ENCODE peak calls at places on chromosomes 1 and 21, in five cellular contexts. One of them, this sample, is unnamed.

GRCh38 chr1:88946845-88947244 is 45.6 kb downstream of the KYAT3 start:
- DNase-seq in HCT116: no peak
- DNase-seq in prostate gland: no peak
- DNase-seq in GM23338: no peak
- DNase-seq in spleen: no peak
- DNase-seq in this sample: no peak

GRCh38 chr1:43835141-43836021 is 98.2 kb upstream of the ARTN start:
- DNase-seq in HCT116: peak; percentile 68
- DNase-seq in prostate gland: no peak
- DNase-seq in GM23338: peak; percentile 38
- DNase-seq in spleen: no peak
- DNase-seq in this sample: no peak

GRCh38 chr1:11802616-11802972 is 3.2 kb downstream of the MTHFR start:
- DNase-seq in HCT116: no peak
- DNase-seq in prostate gland: no peak
- DNase-seq in GM23338: peak; percentile 55
- DNase-seq in spleen: peak; percentile 81
- DNase-seq in this sample: no peak

GRCh38 chr1:35886606-35887431 is 3.8 kb downstream of the AGO1 start:
- DNase-seq in HCT116: no peak
- DNase-seq in prostate gland: no peak
- DNase-seq in GM23338: peak; percentile 45
- DNase-seq in spleen: no peak
- DNase-seq in this sample: no peak

GRCh38 chr1:187928288-187928687 is 1099.5 kb downstream of the PLA2G4A start:
- DNase-seq in HCT116: peak; percentile 7
- DNase-seq in prostate gland: no peak
- DNase-seq in GM23338: peak; percentile 85
- DNase-seq in spleen: no peak
- DNase-seq in this sample: no peak

GRCh38 chr1:156707486-156708244 is 2.3 kb upstream of the CRABP2 start:
- DNase-seq in HCT116: no peak
- DNase-seq in prostate gland: no peak
- DNase-seq in GM23338: peak; percentile 78
- DNase-seq in spleen: no peak
- DNase-seq in this sample: no peak

GRCh38 chr1:61448934-61449368 is 276.0 kb downstream of the TM2D1 start:
- DNase-seq in HCT116: no peak
- DNase-seq in prostate gland: peak; percentile 72
- DNase-seq in GM23338: no peak
- DNase-seq in spleen: no peak
- DNase-seq in this sample: peak; percentile 93

GRCh38 chr1:211485480-211485857 is 6.5 kb downstream of the RD3 start:
- DNase-seq in HCT116: no peak
- DNase-seq in prostate gland: no peak
- DNase-seq in GM23338: no peak
- DNase-seq in spleen: peak; percentile 51
- DNase-seq in this sample: no peak

GRCh38 chr1:196535727-196536126 is 72.5 kb downstream of the KCNT2 start:
- DNase-seq in HCT116: peak; percentile 15
- DNase-seq in prostate gland: no peak
- DNase-seq in GM23338: peak; percentile 80
- DNase-seq in spleen: peak; percentile 33
- DNase-seq in this sample: no peak

GRCh38 chr1:18962855-18963737 is 6.6 kb upstream of the IFFO2 start:
- DNase-seq in HCT116: no peak
- DNase-seq in prostate gland: no peak
- DNase-seq in GM23338: no peak
- DNase-seq in spleen: peak; percentile 36
- DNase-seq in this sample: no peak

GRCh38 chr1:183600136-183600535 is 9.9 kb upstream of the NCF2 start:
- DNase-seq in HCT116: no peak
- DNase-seq in prostate gland: no peak
- DNase-seq in GM23338: no peak
- DNase-seq in spleen: no peak
- DNase-seq in this sample: no peak

GRCh38 chr1:43442756-43443155 is 11.0 kb downstream of the HYI start:
- DNase-seq in HCT116: no peak
- DNase-seq in prostate gland: no peak
- DNase-seq in GM23338: no peak
- DNase-seq in spleen: peak; percentile 51
- DNase-seq in this sample: peak; percentile 61

GRCh38 chr1:65773391-65773790 is 19.3 kb upstream of the PDE4B start:
- DNase-seq in HCT116: no peak
- DNase-seq in prostate gland: no peak
- DNase-seq in GM23338: no peak
- DNase-seq in spleen: no peak
- DNase-seq in this sample: no peak

GRCh38 chr1:33050221-33051076 is 13.8 kb upstream of the AK2 start:
- DNase-seq in HCT116: peak; percentile 72
- DNase-seq in prostate gland: no peak
- DNase-seq in GM23338: peak; percentile 23
- DNase-seq in spleen: no peak
- DNase-seq in this sample: no peak

GRCh38 chr21:26820473-26820872 is 24.7 kb downstream of the ADAMTS1 start:
- DNase-seq in HCT116: no peak
- DNase-seq in prostate gland: no peak
- DNase-seq in GM23338: no peak
- DNase-seq in spleen: no peak
- DNase-seq in this sample: no peak

GRCh38 chr1:117567435-117567834 is 38.4 kb upstream of the TENT5C start:
- DNase-seq in HCT116: no peak
- DNase-seq in prostate gland: peak; percentile 4
- DNase-seq in GM23338: no peak
- DNase-seq in spleen: peak; percentile 64
- DNase-seq in this sample: peak; percentile 64

GRCh38 chr1:83490988-83491387 is 507.9 kb downstream of the TTLL7 start:
- DNase-seq in HCT116: no peak
- DNase-seq in prostate gland: no peak
- DNase-seq in GM23338: no peak
- DNase-seq in spleen: no peak
- DNase-seq in this sample: no peak

DNA sequence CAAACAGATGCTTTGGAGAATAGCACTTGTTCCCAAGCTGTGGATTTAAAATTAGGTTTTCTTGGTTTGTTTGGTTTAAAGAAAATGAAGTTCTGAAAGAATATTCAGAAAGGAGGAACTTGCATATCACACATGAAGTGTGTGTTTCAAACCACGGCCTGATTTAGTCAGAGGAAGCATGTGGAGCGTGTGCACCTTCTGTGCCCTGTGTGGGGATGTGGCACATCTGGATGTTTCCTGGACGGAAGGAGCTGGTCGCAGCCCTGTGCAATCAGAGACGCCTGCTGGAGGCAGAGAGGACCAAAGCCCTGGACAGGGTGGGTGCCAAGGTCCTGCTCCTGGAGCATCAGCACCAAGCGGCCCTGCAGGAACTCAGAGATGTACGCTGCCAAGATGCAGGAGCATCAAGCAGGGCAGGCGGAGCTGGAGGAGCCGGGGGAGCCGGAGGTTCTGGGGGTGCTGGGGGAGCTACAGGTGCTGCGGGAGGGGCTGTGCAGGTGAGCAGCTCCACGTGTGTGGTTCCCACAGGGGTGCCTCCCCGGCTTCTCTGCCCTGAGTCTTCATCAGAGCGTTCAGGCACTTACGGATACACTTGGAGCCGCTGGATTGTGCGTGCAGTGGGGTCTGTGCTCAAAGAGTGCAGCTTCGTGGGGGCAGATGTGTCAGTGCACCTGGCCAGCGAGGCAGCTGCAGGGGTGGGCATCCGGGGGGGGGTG is 45.7 kb downstream of the PCNT start:
- DNase-seq in HCT116: no peak
- DNase-seq in prostate gland: no peak
- DNase-seq in GM23338: no peak
- DNase-seq in spleen: no peak
- DNase-seq in this sample: no peak
- TF ChIP-seq POLR2AphosphoS5 in HCT116: no peak
- TF ChIP-seq POLR2AphosphoS5 in prostate gland: no peak
- TF ChIP-seq POLR2AphosphoS5 in GM23338: no peak
- TF ChIP-seq POLR2AphosphoS5 in spleen: no peak
- TF ChIP-seq POLR2AphosphoS5 in this sample: no peak

DNA sequence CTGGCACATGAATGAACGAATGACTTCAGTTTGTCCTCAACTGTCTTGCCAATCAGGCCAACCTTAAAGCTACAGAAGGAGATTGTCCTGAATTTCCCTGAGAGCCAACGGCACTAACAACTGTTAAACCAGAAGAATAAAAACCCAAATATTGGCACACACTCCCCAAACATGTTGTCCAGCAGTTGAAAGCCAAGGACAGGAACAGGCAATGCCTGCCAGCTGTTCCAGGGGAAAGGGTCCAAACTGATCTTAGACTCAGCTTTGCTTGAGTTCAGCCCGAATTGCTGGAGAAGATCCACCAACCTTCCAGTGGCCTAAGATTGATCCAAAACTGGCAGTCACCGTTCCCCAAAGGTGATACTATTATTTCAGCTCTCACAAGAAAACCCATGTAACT is 22.4 kb upstream of the AHCTF1 start:
- DNase-seq in HCT116: no peak
- DNase-seq in prostate gland: no peak
- DNase-seq in GM23338: no peak
- DNase-seq in spleen: no peak
- DNase-seq in this sample: no peak
- TF ChIP-seq POLR2AphosphoS5 in HCT116: no peak
- TF ChIP-seq POLR2AphosphoS5 in prostate gland: no peak
- TF ChIP-seq POLR2AphosphoS5 in GM23338: no peak
- TF ChIP-seq POLR2AphosphoS5 in spleen: no peak
- TF ChIP-seq POLR2AphosphoS5 in this sample: no peak

DNA sequence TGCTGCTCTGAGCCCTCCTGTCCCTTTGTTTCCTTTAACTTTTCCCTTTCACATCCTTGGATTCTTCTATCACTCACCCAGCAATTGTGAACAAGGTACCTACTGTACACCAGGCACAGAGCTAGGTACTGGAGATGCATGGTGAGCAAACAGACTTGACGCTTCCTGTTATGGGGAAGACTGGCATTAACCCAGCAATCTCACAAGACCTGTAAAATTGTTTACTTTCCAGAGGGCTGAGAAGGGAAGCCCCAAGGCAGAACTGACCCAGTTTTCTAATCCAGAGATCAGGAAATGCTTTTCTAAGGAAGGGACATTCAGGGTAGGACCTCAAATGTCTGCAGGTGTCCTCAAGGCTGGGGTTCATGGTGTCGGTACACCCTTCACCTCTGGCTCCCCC is 171.6 kb upstream of the KAZN start:
- DNase-seq in HCT116: no peak
- DNase-seq in prostate gland: peak; percentile 13
- DNase-seq in GM23338: no peak
- DNase-seq in spleen: no peak
- DNase-seq in this sample: no peak
- TF ChIP-seq POLR2AphosphoS5 in HCT116: no peak
- TF ChIP-seq POLR2AphosphoS5 in prostate gland: no peak
- TF ChIP-seq POLR2AphosphoS5 in GM23338: no peak
- TF ChIP-seq POLR2AphosphoS5 in spleen: no peak
- TF ChIP-seq POLR2AphosphoS5 in this sample: no peak

GRCh38 chr1:1122981-1123480 is 7.1 kb upstream of the C1orf159 start:
- DNase-seq in HCT116: no peak
- DNase-seq in prostate gland: no peak
- DNase-seq in GM23338: no peak
- DNase-seq in spleen: peak; percentile 68
- DNase-seq in this sample: no peak

GRCh38 chr1:1123581-1124507 is 8.0 kb upstream of the C1orf159 start:
- DNase-seq in HCT116: no peak
- DNase-seq in prostate gland: no peak
- DNase-seq in GM23338: no peak
- DNase-seq in spleen: peak; percentile 57
- DNase-seq in this sample: no peak

GRCh38 chr1:1120866-1121563 is 5.1 kb upstream of the C1orf159 start:
- DNase-seq in HCT116: no peak
- DNase-seq in prostate gland: no peak
- DNase-seq in GM23338: no peak
- DNase-seq in spleen: peak; percentile 76
- DNase-seq in this sample: peak; percentile 48

GRCh38 chr1:1121611-1122077 is 5.8 kb upstream of the C1orf159 start:
- DNase-seq in HCT116: no peak
- DNase-seq in prostate gland: no peak
- DNase-seq in GM23338: no peak
- DNase-seq in spleen: peak; percentile 72
- DNase-seq in this sample: no peak

GRCh38 chr1:1122078-1122811 is 6.4 kb upstream of the C1orf159 start:
- DNase-seq in HCT116: peak; percentile 21
- DNase-seq in prostate gland: peak; percentile 76
- DNase-seq in GM23338: peak; percentile 95
- DNase-seq in spleen: peak; percentile 96
- DNase-seq in this sample: peak; percentile 93
- TF ChIP-seq POLR2AphosphoS5 in HCT116: no peak
- TF ChIP-seq POLR2AphosphoS5 in prostate gland: peak; percentile 54
- TF ChIP-seq POLR2AphosphoS5 in GM23338: no peak
- TF ChIP-seq POLR2AphosphoS5 in spleen: peak; percentile 79
- TF ChIP-seq POLR2AphosphoS5 in this sample: no peak

DNA sequence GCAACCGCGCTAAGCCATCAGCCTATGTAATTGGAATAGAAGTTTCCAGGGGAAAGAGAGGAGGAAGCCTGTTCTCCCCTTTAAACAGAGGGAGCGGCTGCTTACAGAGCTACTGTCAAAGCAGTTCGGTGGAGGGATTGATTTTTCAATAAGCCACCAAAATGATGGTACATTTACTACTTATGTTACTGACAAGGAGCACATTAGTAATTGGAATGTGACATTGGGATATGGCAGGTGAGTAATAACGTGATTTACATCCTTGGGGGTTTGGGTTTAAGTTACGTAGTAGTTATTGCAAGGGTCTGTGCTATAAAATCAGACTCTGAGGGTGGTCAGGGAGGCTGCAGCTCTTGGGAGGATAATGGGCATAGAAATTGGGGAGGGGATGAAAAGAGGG is 257.3 kb downstream of the KAZN start:
- DNase-seq in HCT116: no peak
- DNase-seq in prostate gland: no peak
- DNase-seq in GM23338: no peak
- DNase-seq in spleen: no peak
- DNase-seq in this sample: no peak
- TF ChIP-seq POLR2AphosphoS5 in HCT116: no peak
- TF ChIP-seq POLR2AphosphoS5 in prostate gland: no peak
- TF ChIP-seq POLR2AphosphoS5 in GM23338: no peak
- TF ChIP-seq POLR2AphosphoS5 in spleen: no peak
- TF ChIP-seq POLR2AphosphoS5 in this sample: no peak

This sample was measured in suprapubic skin.